ENCODE peak calls at places on chromosomes 2 and 18, in eight cellular contexts. P, S, X, D, K, J, H and F are unnamed samples.

GRCh38 chr2:109335586-109336266 is 206.7 kb downstream of the SH3RF3 start:
- DNase-seq in P (no peak), S (peak), X (no peak), D (no peak), K (no peak), J (no peak), H (no peak), F (peak)

GRCh38 chr2:226403360-226403759 is 396.3 kb downstream of the IRS1 start:
- DNase-seq in P (no peak), S (no peak), X (no peak), D (no peak), K (no peak), J (no peak), H (no peak), F (no peak)

GRCh38 chr2:3244486-3244885 is 133.1 kb downstream of the EIPR1 start:
- DNase-seq in P (no peak), S (no peak), X (no peak), D (no peak), K (no peak), J (no peak), H (no peak), F (no peak)

GRCh38 chr18:47883771-47884413 is 46.6 kb downstream of the SMAD2 start:
- DNase-seq in P (no peak), S (peak), X (peak), D (no peak), K (no peak), J (no peak), H (no peak), F (no peak)

GRCh38 chr2:170739048-170739447 is 23.9 kb downstream of the SP5 start:
- DNase-seq in P (no peak), S (peak), X (no peak), D (no peak), K (no peak), J (no peak), H (peak), F (no peak)

GRCh38 chr2:232361646-232362045 is 16.9 kb upstream of the ALPP start:
- DNase-seq in P (no peak), S (no peak), X (peak), D (no peak), K (no peak), J (no peak), H (no peak), F (peak)

GRCh38 chr2:170052151-170052550 is 125.8 kb upstream of the MYO3B start:
- DNase-seq in P (no peak), S (peak), X (no peak), D (no peak), K (no peak), J (no peak), H (no peak), F (no peak)

GRCh38 chr2:131039908-131040660 is 53.2 kb downstream of the FAM168B start:
- DNase-seq in P (peak), S (peak), X (no peak), D (no peak), K (no peak), J (no peak), H (no peak), F (no peak)